ENCODE peak calls at places on chromosomes 4 and X, in six cellular contexts. T is anterior cingulate cortex; O is tibial artery; J is AG04450; F is PC-3; E is stimulated activated CD4-positive, alpha-beta T cell treated with anti-CD3 and anti-CD28 coated beads, Interleukin-4, amount 100 ng/mL, for 1 hour. H is an unnamed sample.
A peak's percentile ranks its signal among the peaks of the same experiment; 100 is the strongest.

GRCh38 chrX:149831473-149831872 is 49.5 kb upstream of the MAGEA8 start:
- DNase-seq in T (no peak), O (no peak), J (no peak), F (no peak), E (no peak), H (no peak)

GRCh38 chr4:336099-336892 is 1.3 kb upstream of the ZNF141 start:
- DNase-seq in T (peak; percentile 5), O (peak; percentile 24), J (no peak), F (no peak), E (peak; percentile 4), H (no peak)

GRCh38 chr4:52550186-52550585 is 108.9 kb downstream of the USP46 start:
- DNase-seq in T (no peak), O (no peak), J (no peak), F (no peak), E (no peak), H (no peak)

GRCh38 chrX:130118396-130118795 is 8.1 kb upstream of the ELF4 start:
- DNase-seq in T (no peak), O (no peak), J (peak; percentile 55), F (peak; percentile 77), E (no peak), H (peak; percentile 53)

GRCh38 chr4:1472911-1473518 is 66.8 kb upstream of the NKX1-1 start:
- DNase-seq in T (no peak), O (no peak), J (no peak), F (no peak), E (no peak), H (no peak)

GRCh38 chr4:102390438-102390837 is 45.2 kb upstream of the SLC39A8 start:
- DNase-seq in T (no peak), O (no peak), J (no peak), F (peak; percentile 60), E (no peak), H (no peak)

GRCh38 chr4:75660491-75660890 is 12.7 kb downstream of the G3BP2 start:
- DNase-seq in T (no peak), O (no peak), J (no peak), F (no peak), E (no peak), H (no peak)

GRCh38 chr4:152479428-152480026 is 56.4 kb downstream of the FBXW7 start:
- DNase-seq in T (no peak), O (no peak), J (no peak), F (no peak), E (no peak), H (no peak)

GRCh38 chr4:41865306-41865980 is 69.8 kb upstream of the TMEM33 start:
- DNase-seq in T (no peak), O (no peak), J (no peak), F (no peak), E (no peak), H (no peak)

GRCh38 chrX:102917801-102918200 is 19.3 kb upstream of the RAB40AL start:
- DNase-seq in T (no peak), O (no peak), J (no peak), F (peak; percentile 9), E (no peak), H (no peak)

GRCh38 chrX:96591418-96591817 is 93.2 kb upstream of the DIAPH2 start:
- DNase-seq in T (no peak), O (no peak), J (no peak), F (no peak), E (no peak), H (no peak)

GRCh38 chr4:22695917-22696316 is 3.2 kb downstream of the GBA3 start:
- DNase-seq in T (no peak), O (no peak), J (no peak), F (no peak), E (no peak), H (no peak)

GRCh38 chr4:16225139-16225538 is 1.1 kb downstream of the TAPT1 start:
- DNase-seq in T (no peak), O (no peak), J (no peak), F (peak; percentile 10), E (no peak), H (no peak)

GRCh38 chr4:38177792-38178665 is 217.8 kb downstream of the PTTG2 start:
- DNase-seq in T (no peak), O (peak; percentile 68), J (no peak), F (no peak), E (peak; percentile 45), H (peak; percentile 50)

GRCh38 chrX:96538104-96538725 is 146.4 kb upstream of the DIAPH2 start:
- DNase-seq in T (no peak), O (no peak), J (no peak), F (peak; percentile 85), E (no peak), H (no peak)

GRCh38 chrX:103742339-103742738 is 31.6 kb downstream of the TMEM31 start:
- DNase-seq in T (no peak), O (no peak), J (no peak), F (no peak), E (no peak), H (no peak)

H was measured in CD4-positive, alpha-beta memory T cell.